ENCODE peak calls at places on chromosomes 11 and 22, in seven cellular contexts. X, B, V, S, U, A and C are unnamed samples.

GRCh38 chr11:25816411-25816810 is 515.5 kb upstream of the ANO3 start:
- DNase-seq in X (no peak), U (no peak), B (no peak), A (no peak), S (no peak), V (no peak), C (no peak)

GRCh38 chr11:116703421-116703820 is 69.4 kb downstream of the BUD13 start:
- DNase-seq in S (peak; percentile 9), U (peak; percentile 63), B (peak; percentile 94), A (no peak), V (no peak), X (no peak), C (peak; percentile 83)

GRCh38 chr22:45867118-45867905 is 109.7 kb downstream of the WNT7B start:
- DNase-seq in V (no peak), B (peak; percentile 58), S (peak; percentile 41), A (no peak), U (no peak), X (no peak), C (peak; percentile 51)

GRCh38 chr11:88303037-88303436 is 34.5 kb downstream of the CTSC start:
- DNase-seq in X (no peak), V (no peak), S (no peak), U (no peak), B (no peak), A (no peak), C (no peak)

GRCh38 chr22:36191106-36191836 is 10.3 kb downstream of the APOL4 start:
- DNase-seq in X (peak; percentile 64), S (no peak), B (no peak), V (no peak), U (no peak), A (no peak), C (no peak)

GRCh38 chr11:83349371-83349770 is 63.2 kb upstream of the CCDC90B start:
- DNase-seq in U (no peak), B (no peak), X (no peak), S (no peak), V (no peak), A (no peak), C (no peak)

GRCh38 chr11:112881461-112881860 is 79.8 kb upstream of the NCAM1 start:
- DNase-seq in U (peak; percentile 78), V (peak; percentile 7), X (no peak), B (peak; percentile 94), S (peak; percentile 38), A (no peak), C (peak; percentile 94)

GRCh38 chr11:97754976-97755375 is 1265.8 kb upstream of the CNTN5 start:
- DNase-seq in X (no peak), S (no peak), V (no peak), U (peak; percentile 21), A (no peak), B (peak; percentile 16), C (no peak)

GRCh38 chr11:2930705-2931415 is 1.6 kb upstream of the PHLDA2 start:
- DNase-seq in B (peak; percentile 92), V (peak; percentile 83), U (peak; percentile 24), X (peak; percentile 23), S (peak; percentile 54), A (peak; percentile 66), C (peak; percentile 98)

GRCh38 chr11:60995798-60996197 is 24.3 kb downstream of the CD6 start:
- DNase-seq in U (no peak), B (no peak), V (no peak), A (no peak), X (no peak), S (no peak), C (no peak)

GRCh38 chr11:102293873-102294601 is 23.2 kb upstream of the BIRC3 start:
- DNase-seq in U (no peak), S (peak; percentile 64), A (no peak), V (no peak), B (peak; percentile 53), X (peak; percentile 66), C (no peak)

GRCh38 chr11:73184953-73185671 is 33.0 kb upstream of the P2RY2 start:
- DNase-seq in S (peak; percentile 61), U (peak; percentile 41), B (peak; percentile 64), V (no peak), X (peak; percentile 33), A (peak; percentile 67), C (peak; percentile 82)

GRCh38 chr11:111329306-111330204 is 31.2 kb downstream of the POU2AF3 start:
- DNase-seq in X (no peak), S (no peak), V (no peak), U (no peak), B (no peak), A (no peak), C (no peak)

GRCh38 chr11:9687736-9688494 is 24.0 kb downstream of the SWAP70 start:
- DNase-seq in S (peak; percentile 52), A (no peak), V (no peak), B (no peak), X (peak; percentile 36), U (no peak), C (no peak)

GRCh38 chr11:17972987-17973386 is 39.9 kb downstream of the SERGEF start:
- DNase-seq in A (peak; percentile 80), X (peak; percentile 93), V (peak; percentile 83), B (peak; percentile 95), U (peak; percentile 45), S (peak; percentile 92), C (peak; percentile 86)

GRCh38 chr11:114163830-114164401 is 104.4 kb downstream of the ZBTB16 start:
- DNase-seq in A (no peak), V (no peak), B (no peak), S (peak; percentile 39), X (no peak), U (no peak), C (no peak)

GRCh38 chr11:80451105-80451504 is 1010.3 kb upstream of the TENM4 start:
- DNase-seq in S (no peak), B (no peak), U (no peak), X (no peak), A (no peak), V (no peak), C (no peak)

GRCh38 chr11:20351151-20351550 is 12.4 kb upstream of the HTATIP2 start:
- DNase-seq in X (no peak), A (no peak), B (no peak), U (no peak), S (no peak), V (no peak), C (no peak)

GRCh38 chr11:71946144-71946571 is 17.3 kb downstream of the RNF121 start:
- DNase-seq in V (no peak), A (peak; percentile 22), U (no peak), B (no peak), X (peak; percentile 78), S (peak; percentile 80), C (no peak)

GRCh38 chr11:130261546-130261945 is 53.2 kb downstream of the ZBTB44 start:
- DNase-seq in B (no peak), S (no peak), U (no peak), A (no peak), V (no peak), X (no peak), C (no peak)

GRCh38 chr11:41622707-41623359 is 163.4 kb upstream of the LRRC4C start:
- DNase-seq in A (no peak), U (no peak), B (no peak), V (no peak), X (no peak), S (no peak), C (no peak)

GRCh38 chr11:46216040-46216764 is 61.3 kb upstream of the CREB3L1 start:
- DNase-seq in U (no peak), B (no peak), S (peak; percentile 4), V (no peak), X (peak; percentile 33), A (no peak), C (no peak)

GRCh38 chr22:27349456-27349855 is 452.1 kb downstream of the MN1 start:
- DNase-seq in X (peak; percentile 47), V (no peak), B (no peak), U (no peak), S (no peak), A (no peak), C (no peak)

DNA sequence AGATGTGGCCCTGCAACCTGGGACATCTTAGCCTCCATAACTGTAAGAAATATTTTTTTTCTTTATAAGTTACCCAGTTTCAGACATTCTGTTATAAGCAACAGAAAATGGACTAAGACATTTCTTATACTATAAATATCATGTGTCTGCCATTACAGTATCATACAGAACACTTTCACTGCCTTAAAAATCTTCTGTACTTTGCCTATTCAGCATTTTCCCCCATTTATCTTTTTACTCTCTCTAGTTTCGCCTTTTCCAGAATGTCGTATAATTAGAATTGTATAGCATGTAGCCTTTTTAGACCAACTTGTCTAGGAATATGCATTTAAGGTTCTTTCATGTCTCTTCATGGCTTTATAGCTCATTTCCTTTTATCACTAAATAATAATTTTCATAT is 88.0 kb downstream of the PARVA start:
- DNase-seq in X (no peak), U (no peak), B (no peak), S (no peak), A (no peak), V (no peak), C (no peak)
- H2BK5ac ChIP-seq in X (no peak overlapping the region), U (no peak overlapping the region), B (no peak overlapping the region), S (no peak overlapping the region), A (no peak overlapping the region), V (no peak overlapping the region), C (no peak overlapping the region)

GRCh38 chr11:121927359-121927758 is 188.7 kb downstream of the BLID start:
- DNase-seq in B (peak; percentile 27), S (no peak), V (no peak), X (no peak), U (no peak), A (no peak), C (no peak)

GRCh38 chr11:121929581-121929980 is 186.4 kb downstream of the BLID start:
- DNase-seq in B (peak; percentile 52), S (peak; percentile 26), V (no peak), A (no peak), U (peak; percentile 38), X (peak; percentile 38), C (no peak)

GRCh38 chr11:121930004-121930965 is 185.7 kb downstream of the BLID start:
- DNase-seq in A (no peak), V (no peak), U (no peak), S (no peak), B (peak; percentile 10), X (peak; percentile 13), C (no peak)

GRCh38 chr11:121927789-121928188 is 188.2 kb downstream of the BLID start:
- DNase-seq in B (peak; percentile 14), X (no peak), V (no peak), A (no peak), S (no peak), U (no peak), C (no peak)

GRCh38 chr11:121928597-121929580 is 187.1 kb downstream of the BLID start:
- DNase-seq in V (no peak), B (peak; percentile 49), U (peak; percentile 18), A (no peak), S (no peak), X (no peak), C (peak; percentile 49)
- H3K9ac ChIP-seq in V (no peak overlapping the region), B (peak overlapping the region; percentile 50), U (no peak overlapping the region), A (no peak overlapping the region), S (peak overlapping the region; percentile 84), X (peak overlapping the region; percentile 28), C (no peak overlapping the region)

DNA sequence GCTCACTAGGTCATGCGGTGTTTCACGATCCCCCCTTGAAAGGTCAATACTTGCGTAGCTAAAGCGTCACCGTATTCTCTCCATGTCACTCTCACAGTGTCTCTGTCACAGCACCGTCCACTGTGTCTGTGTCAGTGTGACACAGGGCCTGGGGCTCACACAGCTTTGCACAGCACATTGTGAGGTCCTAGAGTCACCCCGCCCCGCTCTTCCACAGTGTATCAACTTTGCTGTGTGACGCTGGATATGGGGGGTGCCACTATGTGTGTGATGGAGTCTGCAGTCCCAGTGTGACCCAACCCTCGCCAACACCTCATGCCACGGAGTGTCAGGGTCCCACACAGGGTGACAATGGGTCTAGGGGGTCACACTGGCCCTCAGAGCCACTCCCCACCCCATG is 583 bp downstream of the P4HA3 start:
- DNase-seq in B (no peak), V (no peak), U (no peak), S (no peak), A (no peak), X (no peak), C (no peak)
- H2BK5ac ChIP-seq in B (no peak overlapping the region), V (no peak overlapping the region), U (no peak overlapping the region), S (no peak overlapping the region), A (no peak overlapping the region), X (no peak overlapping the region), C (no peak overlapping the region)

GRCh38 chr11:57729479-57729878 is 11.8 kb upstream of the SELENOH start:
- DNase-seq in A (no peak), U (no peak), X (no peak), S (no peak), V (no peak), B (no peak), C (no peak)
- H3K9ac ChIP-seq in A (no peak overlapping the region), U (no peak overlapping the region), X (no peak overlapping the region), S (no peak overlapping the region), V (no peak overlapping the region), B (no peak overlapping the region), C (no peak overlapping the region)